ENCODE peak calls at places on chromosomes 11 and 22, in six cellular contexts. B is PC-9, U is fibroblast of lung, Q is neuronal stem cell, L is Karpas-422, S is hepatocyte. F is an unnamed sample.

GRCh38 chr11:40104941-40105550 is 1354.4 kb downstream of the LRRC4C start:
- DNase-seq in S (no peak), L (no peak), B (no peak), Q (no peak), U (no peak), F (no peak)

GRCh38 chr22:25702046-25702445 is 39.9 kb upstream of the MYO18B start:
- DNase-seq in B (no peak), S (no peak), U (peak; percentile 19), L (peak; percentile 69), Q (no peak), F (no peak)

GRCh38 chr11:6988506-6988905 is 31.6 kb downstream of the ZNF214 start:
- DNase-seq in U (peak; percentile 42), L (no peak), B (no peak), S (no peak), Q (no peak), F (no peak)

GRCh38 chr11:125168875-125169537 is 4.5 kb downstream of the PKNOX2 start:
- DNase-seq in S (peak; percentile 22), L (no peak), Q (no peak), U (no peak), B (no peak), F (no peak)

GRCh38 chr22:30680998-30681770 is 13.5 kb upstream of the OSBP2 start:
- DNase-seq in L (no peak), Q (no peak), U (no peak), B (no peak), S (no peak), F (no peak)

GRCh38 chr11:24267015-24267414 is 229.8 kb upstream of the LUZP2 start:
- DNase-seq in L (no peak), Q (peak; percentile 20), B (no peak), U (no peak), S (no peak), F (no peak)

GRCh38 chr22:42991010-42991651 is 23.8 kb downstream of the PACSIN2 start:
- DNase-seq in B (peak; percentile 77), S (peak; percentile 75), L (no peak), U (peak; percentile 93), Q (no peak), F (no peak)

GRCh38 chr11:36622431-36623136 is 24.5 kb upstream of the RAG2 start:
- DNase-seq in B (peak; percentile 38), S (peak; percentile 40), U (peak; percentile 60), L (peak; percentile 70), Q (no peak), F (no peak)

GRCh38 chr22:41539146-41540005 is 4.9 kb downstream of the POLR3H start:
- DNase-seq in S (no peak), U (peak; percentile 30), Q (no peak), L (no peak), B (no peak), F (no peak)

GRCh38 chr11:47564933-47565339 is 463 bp upstream of the PTPMT1 start:
- DNase-seq in B (no peak), S (no peak), Q (no peak), L (no peak), U (no peak), F (no peak)

GRCh38 chr22:36145881-36146280 is 14.7 kb downstream of the APOL3 start:
- DNase-seq in S (no peak), L (no peak), Q (no peak), B (no peak), U (peak; percentile 9), F (no peak)
- H2AFZ ChIP-seq in S (no peak overlapping the region), L (no peak overlapping the region), Q (no peak overlapping the region), B (no peak overlapping the region), U (no peak overlapping the region), F (no peak overlapping the region)

DNA sequence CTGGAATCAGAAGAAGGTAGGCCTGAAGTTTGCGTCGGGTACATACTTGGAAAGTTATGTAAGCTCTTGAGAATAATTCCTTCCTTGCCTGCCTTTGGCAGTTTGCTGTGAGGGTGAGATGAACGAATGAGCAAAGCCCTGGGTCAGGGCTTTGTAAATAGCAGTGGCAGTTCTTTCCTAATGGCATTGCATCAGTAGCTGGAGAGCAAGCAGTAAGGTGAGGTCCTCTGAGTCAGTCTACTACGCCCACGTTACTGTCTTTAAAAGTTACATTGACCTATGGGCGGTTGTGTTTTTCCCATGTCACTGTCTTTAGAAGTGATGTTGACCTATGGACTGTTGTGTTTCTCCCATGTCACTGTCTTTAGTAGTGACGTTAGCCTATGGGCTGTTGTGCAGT is 179.1 kb upstream of the E2F8 start:
- DNase-seq in U (peak; percentile 62), Q (no peak), B (peak; percentile 97), L (no peak), S (peak; percentile 55), F (no peak)
- H2AFZ ChIP-seq in U (no peak overlapping the region), Q (no peak overlapping the region), B (peak overlapping the region; percentile 68), L (no peak overlapping the region), S (no peak overlapping the region), F (no peak overlapping the region)

DNA sequence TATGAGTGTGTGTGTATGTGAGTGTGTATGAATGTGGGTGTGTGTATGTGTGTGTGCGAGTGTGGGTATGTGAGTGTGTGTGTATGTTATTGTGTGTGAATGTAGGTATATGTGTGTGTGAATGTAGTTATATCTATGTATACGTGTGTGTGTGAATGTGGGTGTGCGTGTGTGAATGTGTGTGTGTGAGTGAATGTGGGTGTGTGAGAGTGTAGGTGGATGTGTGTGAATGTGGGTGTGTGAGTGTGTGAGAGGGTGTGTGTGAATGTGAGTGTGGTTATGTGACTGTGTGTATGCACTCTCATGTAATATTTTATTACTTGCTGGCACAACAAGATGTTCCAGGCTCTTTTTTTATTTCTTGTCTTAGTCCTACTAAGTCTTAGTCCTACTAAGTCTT is 513.4 kb upstream of the B3GAT1 start:
- DNase-seq in L (peak; percentile 20), Q (no peak), U (no peak), S (no peak), B (no peak), F (no peak)
- H2AFZ ChIP-seq in L (no peak overlapping the region), Q (no peak overlapping the region), U (no peak overlapping the region), S (no peak overlapping the region), B (no peak overlapping the region), F (no peak overlapping the region)

GRCh38 chr11:33685061-33685460 is 15.6 kb downstream of the C11orf91 start:
- DNase-seq in U (no peak), B (peak; percentile 9), Q (no peak), L (no peak), S (no peak), F (no peak)

GRCh38 chr11:33684003-33684715 is 16.5 kb downstream of the C11orf91 start:
- DNase-seq in B (peak; percentile 31), U (no peak), L (no peak), S (no peak), Q (no peak), F (no peak)

GRCh38 chr11:33682446-33682845 is 18.2 kb downstream of the C11orf91 start:
- DNase-seq in U (no peak), Q (no peak), L (no peak), B (peak; percentile 67), S (no peak), F (no peak)

GRCh38 chr11:33687733-33688479 is 12.7 kb downstream of the C11orf91 start:
- DNase-seq in B (peak; percentile 87), S (peak; percentile 81), Q (peak; percentile 57), L (peak; percentile 75), U (peak; percentile 58), F (no peak)

GRCh38 chr11:33682019-33682418 is 18.6 kb downstream of the C11orf91 start:
- DNase-seq in U (no peak), S (no peak), B (no peak), L (no peak), Q (no peak), F (no peak)
- H2AFZ ChIP-seq in U (no peak overlapping the region), S (no peak overlapping the region), B (no peak overlapping the region), L (no peak overlapping the region), Q (no peak overlapping the region), F (peak overlapping the region; percentile 34)

GRCh38 chr11:123187670-123188507 is 7.2 kb downstream of the CLMP start:
- DNase-seq in U (peak; percentile 71), Q (no peak), B (no peak), L (no peak), S (no peak), F (no peak)
- H2AFZ ChIP-seq in U (no peak overlapping the region), Q (peak overlapping the region; percentile 86), B (no peak overlapping the region), L (no peak overlapping the region), S (no peak overlapping the region), F (no peak overlapping the region)

GRCh38 chr11:122115520-122116343 is at the start of gene BLID:
- DNase-seq in L (peak; percentile 61), Q (no peak), S (peak; percentile 57), U (peak; percentile 55), B (no peak), F (no peak)
- H2AFZ ChIP-seq in L (no peak within 1 kb of the TSS), Q (peak within 1 kb of the TSS; percentile 8), S (no peak within 1 kb of the TSS), U (no peak within 1 kb of the TSS), B (no peak within 1 kb of the TSS), F (no peak within 1 kb of the TSS)

DNA sequence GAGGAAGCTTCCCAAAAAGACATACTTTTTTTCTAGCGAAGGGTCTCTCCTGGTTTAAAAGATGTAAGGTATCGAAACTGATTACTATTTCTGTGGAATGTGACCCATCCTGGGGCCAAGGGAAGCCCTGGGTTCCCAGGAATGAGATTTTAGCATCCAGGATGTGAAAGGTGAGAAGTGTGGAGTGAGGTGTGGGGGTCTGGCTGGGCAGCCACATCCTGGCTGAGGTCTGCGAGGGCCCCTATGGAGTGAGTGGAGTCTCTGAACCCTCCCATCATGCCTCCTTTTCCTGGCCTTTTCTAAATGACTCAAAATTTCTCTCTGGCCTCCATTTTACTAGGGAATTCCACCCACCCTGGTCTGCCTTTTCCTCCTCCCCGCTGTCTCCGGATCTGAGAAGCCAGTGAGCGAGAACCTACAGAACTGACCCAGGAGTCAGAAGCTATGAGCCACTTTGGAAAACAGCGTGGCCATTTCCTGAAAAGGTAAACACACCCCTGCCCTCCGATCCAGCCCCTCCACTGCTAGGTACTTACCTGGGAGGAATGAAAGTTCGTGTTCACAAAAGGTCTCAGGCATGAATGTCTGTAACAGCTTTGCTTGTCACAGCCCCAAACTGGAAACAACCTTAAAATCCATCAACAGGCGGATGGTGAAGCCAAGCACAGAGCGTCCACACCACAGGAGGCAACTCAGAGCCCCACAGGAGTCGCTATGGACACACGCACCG is 27.7 kb upstream of the SHANK2 start:
- DNase-seq in Q (no peak), U (no peak), L (no peak), S (no peak), B (no peak), F (no peak)
- H2AFZ ChIP-seq in Q (no peak overlapping the region), U (no peak overlapping the region), L (no peak overlapping the region), S (no peak overlapping the region), B (no peak overlapping the region), F (no peak overlapping the region)

GRCh38 chr11:69472053-69472765 is 9.3 kb upstream of the LINC01488 start:
- DNase-seq in L (no peak), B (no peak), S (no peak), Q (no peak), U (no peak), F (no peak)
- H2AFZ ChIP-seq in L (no peak overlapping the region), B (no peak overlapping the region), S (no peak overlapping the region), Q (peak overlapping the region; percentile 95), U (no peak overlapping the region), F (no peak overlapping the region)

GRCh38 chr22:49937758-49938564 is 19.5 kb downstream of the CRELD2 start:
- DNase-seq in B (no peak), Q (no peak), L (no peak), U (no peak), S (no peak), F (no peak)
- H2AFZ ChIP-seq in B (no peak overlapping the region), Q (peak overlapping the region; percentile 78), L (no peak overlapping the region), U (no peak overlapping the region), S (no peak overlapping the region), F (no peak overlapping the region)

F was measured in keratinocyte.